ENCODE peak calls at places on chromosomes 7 and 10, in ten cellular contexts. One of them, this sample, is unnamed.

GRCh38 chr7:75650062-75650461 is 88.7 kb downstream of the HIP1 start:
- DNase-seq in nephron progenitor cell: peak
- DNase-seq in iPS-NIHi11: peak
- DNase-seq in NT2/D1: no peak
- DNase-seq in anterior cingulate cortex: no peak
- DNase-seq in stomach: no peak
- DNase-seq in spleen: no peak
- DNase-seq in CD4-positive, alpha-beta memory T cell: no peak
- DNase-seq in SK-N-SH: no peak
- DNase-seq in stimulated activated CD4-positive, alpha-beta T cell treated with anti-CD3 and anti-CD28 coated beads, Interleukin-4, amount 100 ng/mL, for 1 hour: no peak
- DNase-seq in this sample: no peak

GRCh38 chr10:75243426-75243825 is 7.7 kb upstream of the COMTD1 start:
- DNase-seq in nephron progenitor cell: no peak
- DNase-seq in iPS-NIHi11: no peak
- DNase-seq in NT2/D1: no peak
- DNase-seq in anterior cingulate cortex: no peak
- DNase-seq in stomach: no peak
- DNase-seq in spleen: no peak
- DNase-seq in CD4-positive, alpha-beta memory T cell: no peak
- DNase-seq in SK-N-SH: no peak
- DNase-seq in stimulated activated CD4-positive, alpha-beta T cell treated with anti-CD3 and anti-CD28 coated beads, Interleukin-4, amount 100 ng/mL, for 1 hour: no peak
- DNase-seq in this sample: no peak

GRCh38 chr7:128811631-128812430 is 18.4 kb upstream of the FLNC start:
- DNase-seq in nephron progenitor cell: no peak
- DNase-seq in iPS-NIHi11: no peak
- DNase-seq in NT2/D1: no peak
- DNase-seq in anterior cingulate cortex: no peak
- DNase-seq in stomach: no peak
- DNase-seq in spleen: no peak
- DNase-seq in CD4-positive, alpha-beta memory T cell: no peak
- DNase-seq in SK-N-SH: no peak
- DNase-seq in stimulated activated CD4-positive, alpha-beta T cell treated with anti-CD3 and anti-CD28 coated beads, Interleukin-4, amount 100 ng/mL, for 1 hour: no peak
- DNase-seq in this sample: no peak

GRCh38 chr7:80869821-80870751 is 48.8 kb downstream of the SEMA3C start:
- DNase-seq in nephron progenitor cell: no peak
- DNase-seq in iPS-NIHi11: no peak
- DNase-seq in NT2/D1: no peak
- DNase-seq in anterior cingulate cortex: no peak
- DNase-seq in stomach: no peak
- DNase-seq in spleen: no peak
- DNase-seq in CD4-positive, alpha-beta memory T cell: no peak
- DNase-seq in SK-N-SH: no peak
- DNase-seq in stimulated activated CD4-positive, alpha-beta T cell treated with anti-CD3 and anti-CD28 coated beads, Interleukin-4, amount 100 ng/mL, for 1 hour: no peak
- DNase-seq in this sample: no peak

GRCh38 chr7:116811768-116812167 is 50.6 kb upstream of the CAPZA2 start:
- DNase-seq in nephron progenitor cell: no peak
- DNase-seq in iPS-NIHi11: no peak
- DNase-seq in NT2/D1: no peak
- DNase-seq in anterior cingulate cortex: no peak
- DNase-seq in stomach: no peak
- DNase-seq in spleen: no peak
- DNase-seq in CD4-positive, alpha-beta memory T cell: no peak
- DNase-seq in SK-N-SH: no peak
- DNase-seq in stimulated activated CD4-positive, alpha-beta T cell treated with anti-CD3 and anti-CD28 coated beads, Interleukin-4, amount 100 ng/mL, for 1 hour: no peak
- DNase-seq in this sample: no peak

GRCh38 chr10:69910566-69910965 is 108.9 kb downstream of the COL13A1 start:
- DNase-seq in nephron progenitor cell: no peak
- DNase-seq in iPS-NIHi11: no peak
- DNase-seq in NT2/D1: no peak
- DNase-seq in anterior cingulate cortex: no peak
- DNase-seq in stomach: no peak
- DNase-seq in spleen: no peak
- DNase-seq in CD4-positive, alpha-beta memory T cell: no peak
- DNase-seq in SK-N-SH: no peak
- DNase-seq in stimulated activated CD4-positive, alpha-beta T cell treated with anti-CD3 and anti-CD28 coated beads, Interleukin-4, amount 100 ng/mL, for 1 hour: no peak
- DNase-seq in this sample: no peak

GRCh38 chr10:43394868-43395267 is 14.1 kb downstream of the HNRNPF start:
- DNase-seq in nephron progenitor cell: no peak
- DNase-seq in iPS-NIHi11: no peak
- DNase-seq in NT2/D1: no peak
- DNase-seq in anterior cingulate cortex: no peak
- DNase-seq in stomach: no peak
- DNase-seq in spleen: peak
- DNase-seq in CD4-positive, alpha-beta memory T cell: no peak
- DNase-seq in SK-N-SH: no peak
- DNase-seq in stimulated activated CD4-positive, alpha-beta T cell treated with anti-CD3 and anti-CD28 coated beads, Interleukin-4, amount 100 ng/mL, for 1 hour: no peak
- DNase-seq in this sample: no peak

GRCh38 chr7:12800501-12800900 is 113.1 kb downstream of the ARL4A start:
- DNase-seq in nephron progenitor cell: no peak
- DNase-seq in iPS-NIHi11: no peak
- DNase-seq in NT2/D1: no peak
- DNase-seq in anterior cingulate cortex: no peak
- DNase-seq in stomach: no peak
- DNase-seq in spleen: no peak
- DNase-seq in CD4-positive, alpha-beta memory T cell: no peak
- DNase-seq in SK-N-SH: no peak
- DNase-seq in stimulated activated CD4-positive, alpha-beta T cell treated with anti-CD3 and anti-CD28 coated beads, Interleukin-4, amount 100 ng/mL, for 1 hour: no peak
- DNase-seq in this sample: no peak

This sample was measured in D341Med.